ENCODE peak calls at places on chromosomes 3 and 15, in nine cellular contexts. J is activated CD8-positive, alpha-beta memory T cell treated with anti-CD3 and anti-CD28 coated beads, Interleukin-2, amount 50 U/mL, for 48 hours; G is HT1080; P is stimulated activated CD8-positive, alpha-beta memory T cell treated with anti-CD3 and anti-CD28 coated beads, Interleukin-12 subunit alpha, Interleukin-12 subunit beta, amount 100 ng/mL, for 4 hours; H is NCI-H446; I is ELF-1; T is HEK293T; M is cardiac fibroblast; W is activated T-cell treated with anti-CD3 and anti-CD28 coated beads for 24 hours. V is an unnamed sample.

GRCh38 chr15:41483115-41483514 is 10.6 kb upstream of the ITPKA start:
- DNase-seq in J (no peak), G (no peak), P (peak; percentile 20), H (no peak), I (no peak), T (no peak), M (no peak), W (no peak), V (no peak)

GRCh38 chr3:125381314-125381713 is 6.2 kb upstream of the ZNF148 start:
- DNase-seq in J (no peak), G (no peak), P (no peak), H (no peak), I (no peak), T (no peak), M (no peak), W (no peak), V (no peak)

GRCh38 chr3:40137586-40138295 is 171.8 kb upstream of the EIF1B start:
- DNase-seq in J (no peak), G (peak; percentile 76), P (no peak), H (peak; percentile 2), I (no peak), T (no peak), M (peak; percentile 35), W (no peak), V (no peak)

GRCh38 chr15:33022629-33023028 is 171.9 kb downstream of the FMN1 start:
- DNase-seq in J (no peak), G (peak; percentile 78), P (no peak), H (peak; percentile 10), I (peak; percentile 71), T (peak; percentile 7), M (peak; percentile 54), W (no peak), V (peak; percentile 18)

GRCh38 chr15:64527263-64527984 is 67.0 kb downstream of the ZNF609 start:
- DNase-seq in J (no peak), G (peak; percentile 77), P (no peak), H (no peak), I (no peak), T (no peak), M (peak; percentile 49), W (no peak), V (no peak)

GRCh38 chr3:192851821-192852352 is 65.8 kb downstream of the MB21D2 start:
- DNase-seq in J (no peak), G (peak; percentile 96), P (no peak), H (peak; percentile 12), I (no peak), T (no peak), M (peak; percentile 89), W (no peak), V (no peak)

GRCh38 chr3:114409291-114409690 is 115.5 kb downstream of the TIGIT start:
- DNase-seq in J (no peak), G (no peak), P (no peak), H (peak; percentile 43), I (no peak), T (no peak), M (no peak), W (no peak), V (no peak)

GRCh38 chr3:65548848-65549625 is 489.7 kb downstream of the MAGI1 start:
- DNase-seq in J (no peak), G (no peak), P (no peak), H (peak; percentile 59), I (peak; percentile 55), T (peak; percentile 28), M (no peak), W (no peak), V (no peak)

GRCh38 chr3:13706886-13707285 is 158.0 kb downstream of the FBLN2 start:
- DNase-seq in J (peak; percentile 13), G (no peak), P (no peak), H (no peak), I (no peak), T (no peak), M (no peak), W (no peak), V (no peak)

GRCh38 chr3:108897883-108898282 is 55.8 kb downstream of the GUCA1C start:
- DNase-seq in J (no peak), G (no peak), P (no peak), H (no peak), I (no peak), T (no peak), M (no peak), W (no peak), V (no peak)

GRCh38 chr3:42713747-42714146 is 11.1 kb upstream of the HHATL start:
- DNase-seq in J (no peak), G (no peak), P (no peak), H (no peak), I (no peak), T (no peak), M (no peak), W (no peak), V (no peak)

V was measured in iPS DF 6.9.